ENCODE peak calls at places on chromosomes 1 and 21, in four cellular contexts. I is AG09309, D is foreskin fibroblast, Z is PC-9. C is an unnamed sample.

GRCh38 chr1:20358761-20359263 is 68.1 kb downstream of the VWA5B1 start:
- DNase-seq in I (no peak), D (peak; percentile 70), Z (peak; percentile 83), C (no peak)

GRCh38 chr1:214983126-214983869 is 99.2 kb upstream of the KCNK2 start:
- DNase-seq in I (no peak), D (peak; percentile 41), Z (no peak), C (no peak)

GRCh38 chr1:67724928-67725560 is 40.0 kb downstream of the GADD45A start:
- DNase-seq in I (no peak), D (peak; percentile 88), Z (no peak), C (peak; percentile 89)

GRCh38 chr1:208101661-208102431 is 142.3 kb downstream of the PLXNA2 start:
- DNase-seq in I (no peak), D (no peak), Z (no peak), C (no peak)

GRCh38 chr1:183303325-183303645 is 114.9 kb downstream of the NMNAT2 start:
- DNase-seq in I (no peak), D (no peak), Z (no peak), C (no peak)

GRCh38 chr1:232709339-232709738 is 79.4 kb upstream of the SIPA1L2 start:
- DNase-seq in I (no peak), D (no peak), Z (no peak), C (no peak)

GRCh38 chr1:30601316-30602085 is 121.9 kb downstream of the MATN1 start:
- DNase-seq in I (no peak), D (no peak), Z (no peak), C (no peak)

GRCh38 chr1:43541721-43542401 is 11.2 kb downstream of the PTPRF start:
- DNase-seq in I (no peak), D (peak; percentile 46), Z (no peak), C (no peak)

GRCh38 chr1:21100496-21100895 is 76.2 kb downstream of the EIF4G3 start:
- DNase-seq in I (no peak), D (peak; percentile 30), Z (no peak), C (no peak)

GRCh38 chr21:42383331-42383730 is 12.5 kb downstream of the TMPRSS3 start:
- DNase-seq in I (no peak), D (no peak), Z (no peak), C (no peak)

GRCh38 chr1:227929746-227930472 is 17.8 kb downstream of the WNT9A start:
- DNase-seq in I (no peak), D (no peak), Z (no peak), C (no peak)

GRCh38 chr1:210687582-210688279 is 359.0 kb downstream of the HHAT start:
- DNase-seq in I (peak; percentile 46), D (no peak), Z (no peak), C (no peak)

GRCh38 chr1:219757890-219758289 is 145.0 kb upstream of the ZC3H11B start:
- DNase-seq in I (no peak), D (no peak), Z (no peak), C (peak; percentile 27)

GRCh38 chr1:14915356-14916054 is 238.0 kb upstream of the TMEM51 start:
- DNase-seq in I (no peak), D (no peak), Z (no peak), C (no peak)

GRCh38 chr1:62436039-62436465 is 797 bp upstream of the USP1 start:
- DNase-seq in I (no peak), D (no peak), Z (no peak), C (peak; percentile 7)

GRCh38 chr21:26945916-26946315 is 21.0 kb downstream of the ADAMTS5 start:
- DNase-seq in I (no peak), D (no peak), Z (no peak), C (no peak)

GRCh38 chr1:36306210-36306901 is at the start of gene SH3D21:
- DNase-seq in I (no peak), D (no peak), Z (peak; percentile 63), C (no peak)

GRCh38 chr1:18480315-18481189 is at the start of gene KLHDC7A:
- DNase-seq in I (no peak), D (no peak), Z (peak; percentile 91), C (no peak)

GRCh38 chr1:19179597-19180271 is 30.3 kb downstream of the UBR4 start:
- DNase-seq in I (no peak), D (no peak), Z (no peak), C (no peak)

GRCh38 chr1:93471284-93471683 is 23.4 kb downstream of the FNBP1L start:
- DNase-seq in I (no peak), D (no peak), Z (no peak), C (no peak)

GRCh38 chr1:109979489-109980091 is 5.0 kb upstream of the AHCYL1 start:
- DNase-seq in I (no peak), D (peak; percentile 88), Z (peak; percentile 93), C (peak; percentile 27)

GRCh38 chr1:87329051-87329755 is 523 bp downstream of the LMO4 start:
- DNase-seq in I (no peak), D (no peak), Z (peak; percentile 38), C (no peak)

GRCh38 chr21:35189077-35189863 is 140.2 kb upstream of the RUNX1 start:
- DNase-seq in I (peak; percentile 84), D (peak; percentile 92), Z (no peak), C (peak; percentile 67)

DNA sequence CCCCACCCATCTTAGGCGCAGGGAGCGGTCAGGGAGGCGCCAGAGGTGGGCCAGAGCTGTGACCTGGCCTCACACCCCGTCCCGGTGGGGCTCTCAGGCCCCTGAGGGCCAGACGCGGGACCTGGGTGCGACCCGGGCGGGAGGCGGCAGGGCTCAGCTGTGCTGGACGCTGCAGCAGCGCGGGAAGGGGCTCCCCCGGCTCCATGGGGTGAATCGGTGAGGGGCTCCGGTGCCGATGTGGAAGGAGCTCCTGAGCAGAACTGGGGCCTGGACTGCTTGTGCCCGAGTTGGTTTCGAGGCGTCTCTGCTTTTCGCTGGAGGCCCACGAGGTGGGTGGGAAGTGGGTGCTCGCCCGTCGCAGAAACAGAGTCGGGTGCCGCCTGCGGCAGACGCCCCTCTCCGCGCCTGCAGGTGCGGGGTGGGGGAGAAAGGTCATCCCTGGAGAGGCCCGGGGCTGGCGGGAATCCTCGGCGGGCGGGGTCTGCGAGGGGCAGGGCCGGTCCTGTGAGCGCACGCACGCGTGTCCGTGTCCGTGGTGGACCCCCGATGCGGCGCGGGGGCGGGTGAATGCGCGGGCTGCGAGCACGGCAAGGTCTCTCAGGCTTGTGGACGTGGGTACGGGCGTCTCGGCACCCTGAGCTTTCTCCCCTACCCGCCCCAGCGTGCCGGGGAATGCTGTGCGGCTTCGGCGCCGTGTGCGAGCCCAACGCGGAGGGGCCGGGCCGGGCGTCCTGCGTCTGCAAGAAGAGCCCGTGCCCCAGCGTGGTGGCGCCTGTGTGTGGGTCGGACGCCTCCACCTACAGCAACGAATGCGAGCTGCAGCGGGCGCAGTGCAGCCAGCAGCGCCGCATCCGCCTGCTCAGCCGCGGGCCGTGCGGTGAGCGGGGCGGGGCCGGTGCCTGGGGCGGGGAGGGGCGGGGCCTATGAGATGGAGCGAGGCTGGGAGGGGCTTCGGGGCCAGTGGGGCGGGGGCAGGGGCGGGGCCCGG is 20.4 kb downstream of the AGRN start:
- DNase-seq in I (peak; percentile 28), D (peak; percentile 78), Z (no peak), C (no peak)
- TF ChIP-seq CTCF in I (no peak), D (peak; percentile 18), Z (no peak), C (no peak)

DNA sequence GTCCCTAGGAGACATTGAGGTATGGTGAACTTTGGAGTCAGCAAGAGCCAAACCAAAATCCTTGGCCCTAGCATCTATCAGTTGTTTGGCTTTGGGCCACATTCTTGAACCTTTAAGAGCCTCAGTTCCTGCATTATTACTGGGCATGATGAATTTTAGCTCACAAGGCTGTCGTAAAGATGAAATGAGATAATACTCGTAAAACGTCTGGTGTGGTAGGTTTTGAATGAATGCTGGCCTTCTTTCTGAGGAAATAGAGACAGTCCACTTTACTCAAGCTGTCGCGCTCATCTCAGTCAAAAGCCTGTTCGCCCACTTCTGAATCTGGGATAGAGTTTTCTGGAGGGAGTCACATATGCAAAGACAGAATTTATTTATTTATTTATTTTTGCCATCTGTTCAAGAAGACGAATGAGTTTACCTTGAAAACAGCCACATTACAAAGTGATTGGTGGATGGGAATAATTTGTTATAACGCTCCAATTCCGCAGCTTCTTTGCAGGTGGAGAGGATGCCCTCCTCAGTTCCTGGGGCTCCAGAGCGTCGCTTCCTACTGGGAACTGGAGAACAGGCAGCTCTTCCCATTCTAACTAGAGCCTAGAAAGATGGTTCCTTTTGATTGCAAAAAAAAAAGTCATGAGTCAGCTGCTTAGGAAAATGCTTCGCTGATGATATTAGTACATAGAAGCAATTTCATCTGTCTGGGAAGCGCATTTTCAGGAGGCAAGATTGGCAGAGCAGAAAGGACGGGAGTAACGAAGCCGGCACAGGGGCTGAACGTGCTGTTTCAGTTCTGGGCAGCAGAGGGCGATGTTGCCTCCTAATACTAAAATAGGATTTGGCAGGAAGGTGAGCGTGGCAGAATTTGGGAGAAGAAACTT is 49.9 kb upstream of the CYP2J2 start:
- DNase-seq in I (no peak), D (peak; percentile 63), Z (no peak), C (no peak)
- H3K4me3 ChIP-seq in I (no peak overlapping the region), D (no peak overlapping the region), Z (no peak overlapping the region), C (no peak overlapping the region)

GRCh38 chr21:37076087-37076486 is 3.0 kb downstream of the TTC3 start:
- DNase-seq in I (no peak), D (no peak), Z (no peak), C (no peak)
- TF ChIP-seq CTCF in I (no peak), D (no peak), Z (no peak), C (no peak)

GRCh38 chr1:48333316-48333715 is 110.8 kb downstream of the SLC5A9 start:
- DNase-seq in I (no peak), D (peak; percentile 14), Z (no peak), C (no peak)

GRCh38 chr1:48341221-48341620 is 118.7 kb downstream of the SLC5A9 start:
- DNase-seq in I (no peak), D (no peak), Z (no peak), C (no peak)

GRCh38 chr1:48338257-48338656 is 115.7 kb downstream of the SLC5A9 start:
- DNase-seq in I (no peak), D (no peak), Z (no peak), C (no peak)
- H3K4me3 ChIP-seq in I (no peak overlapping the region), D (no peak overlapping the region), Z (no peak overlapping the region), C (no peak overlapping the region)

GRCh38 chr1:235583511-235584001 is 66.0 kb downstream of the GNG4 start:
- DNase-seq in I (no peak), D (no peak), Z (no peak), C (no peak)
- TF ChIP-seq CTCF in I (no peak), D (no peak), Z (peak; percentile 38), C (peak; percentile 6)

DNA sequence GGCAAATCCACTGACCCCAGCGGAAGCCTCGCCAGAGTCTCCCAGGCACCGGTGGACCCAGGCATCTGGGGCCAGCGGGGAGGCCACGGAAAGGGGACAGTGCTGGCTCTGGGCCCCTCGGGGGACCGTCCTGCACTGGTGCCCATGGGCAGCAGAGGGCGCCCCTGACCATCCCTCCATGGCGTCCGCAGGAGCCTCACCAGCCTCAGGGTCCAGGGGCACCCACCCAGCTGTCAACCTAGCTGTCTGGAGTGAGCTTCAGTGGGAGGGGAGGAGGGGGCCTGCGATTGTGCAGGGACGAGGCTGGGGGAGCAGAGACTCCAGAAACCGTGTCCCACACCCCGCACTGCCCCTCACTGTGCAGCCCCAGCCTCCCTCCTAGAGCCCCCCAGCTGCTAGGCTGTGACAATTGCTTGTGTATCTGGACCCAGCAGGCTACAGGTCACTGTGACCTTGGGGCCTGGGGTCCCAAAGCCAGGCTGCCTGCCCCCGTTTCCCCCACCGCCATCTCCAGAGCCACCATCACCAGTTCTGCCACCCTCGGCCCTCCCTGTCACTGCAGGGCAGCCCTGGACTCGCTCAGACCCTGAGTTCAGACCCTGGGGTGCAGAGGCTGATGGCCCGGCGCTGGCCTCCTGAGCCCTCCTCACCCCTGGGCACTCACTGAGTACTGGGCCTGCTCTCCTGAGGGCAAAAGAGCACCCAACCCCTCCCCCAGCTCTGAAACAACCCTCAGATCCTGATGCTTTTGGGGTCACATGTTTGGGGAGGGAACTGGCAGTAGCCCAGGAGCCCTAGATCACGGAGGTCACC is 10.7 kb upstream of the COL6A1 start:
- DNase-seq in I (no peak), D (no peak), Z (no peak), C (no peak)
- H3K4me3 ChIP-seq in I (no peak overlapping the region), D (peak overlapping the region; percentile 20), Z (no peak overlapping the region), C (no peak overlapping the region)

GRCh38 chr1:172401907-172402306 is 18.6 kb upstream of the C1orf105 start:
- DNase-seq in I (no peak), D (no peak), Z (no peak), C (no peak)
- TF ChIP-seq CTCF in I (no peak), D (no peak), Z (no peak), C (peak; percentile 7)